ENCODE peak calls at places on chromosome 1, in four cellular contexts. One of them, this sample, is unnamed. For H3K9me3, the result is how much of the 10 kb centered on the place peaks cover.

GRCh38 chr1:247298701-247299100 is 33.0 kb downstream of the ZNF496 start:
- DNase-seq in left ventricle myocardium inferior: no peak
- DNase-seq in cardiac muscle cell: no peak
- DNase-seq in effector memory CD4-positive, alpha-beta T cell: no peak
- DNase-seq in this sample: no peak

GRCh38 chr1:36396359-36396758 is 1.3 kb downstream of the LSM10 start:
- DNase-seq in left ventricle myocardium inferior: no peak
- DNase-seq in cardiac muscle cell: no peak
- DNase-seq in effector memory CD4-positive, alpha-beta T cell: no peak
- DNase-seq in this sample: no peak

GRCh38 chr1:234941711-234942320 is 186.8 kb downstream of the TOMM20 start:
- DNase-seq in left ventricle myocardium inferior: no peak
- DNase-seq in cardiac muscle cell: no peak
- DNase-seq in effector memory CD4-positive, alpha-beta T cell: no peak
- DNase-seq in this sample: no peak

GRCh38 chr1:219439376-219439775 is 173.5 kb downstream of the ZC3H11B start:
- DNase-seq in left ventricle myocardium inferior: no peak
- DNase-seq in cardiac muscle cell: no peak
- DNase-seq in effector memory CD4-positive, alpha-beta T cell: no peak
- DNase-seq in this sample: no peak

GRCh38 chr1:209622841-209623829 is 29.1 kb downstream of the LAMB3 start:
- DNase-seq in left ventricle myocardium inferior: no peak
- DNase-seq in cardiac muscle cell: no peak
- DNase-seq in effector memory CD4-positive, alpha-beta T cell: no peak
- DNase-seq in this sample: no peak

GRCh38 chr1:6683434-6683833 is 18.2 kb downstream of the DNAJC11 start:
- DNase-seq in left ventricle myocardium inferior: no peak
- DNase-seq in cardiac muscle cell: no peak
- DNase-seq in effector memory CD4-positive, alpha-beta T cell: no peak
- DNase-seq in this sample: no peak

GRCh38 chr1:30611741-30612309 is 111.6 kb downstream of the MATN1 start:
- DNase-seq in left ventricle myocardium inferior: no peak
- DNase-seq in cardiac muscle cell: peak
- DNase-seq in effector memory CD4-positive, alpha-beta T cell: no peak
- DNase-seq in this sample: no peak

GRCh38 chr1:92168657-92169056 is 49.1 kb upstream of the C1orf146 start:
- DNase-seq in left ventricle myocardium inferior: no peak
- DNase-seq in cardiac muscle cell: no peak
- DNase-seq in effector memory CD4-positive, alpha-beta T cell: no peak
- DNase-seq in this sample: no peak

GRCh38 chr1:95006681-95007080 is 66.1 kb downstream of the ALG14 start:
- DNase-seq in left ventricle myocardium inferior: no peak
- DNase-seq in cardiac muscle cell: no peak
- DNase-seq in effector memory CD4-positive, alpha-beta T cell: no peak
- DNase-seq in this sample: no peak

GRCh38 chr1:109818351-109819325 is 54.9 kb upstream of the EPS8L3 start:
- DNase-seq in left ventricle myocardium inferior: no peak
- DNase-seq in cardiac muscle cell: no peak
- DNase-seq in effector memory CD4-positive, alpha-beta T cell: no peak
- DNase-seq in this sample: no peak

GRCh38 chr1:222095606-222096475 is 354.0 kb upstream of the DUSP10 start:
- DNase-seq in left ventricle myocardium inferior: peak
- DNase-seq in cardiac muscle cell: no peak
- DNase-seq in effector memory CD4-positive, alpha-beta T cell: peak
- DNase-seq in this sample: peak

DNA sequence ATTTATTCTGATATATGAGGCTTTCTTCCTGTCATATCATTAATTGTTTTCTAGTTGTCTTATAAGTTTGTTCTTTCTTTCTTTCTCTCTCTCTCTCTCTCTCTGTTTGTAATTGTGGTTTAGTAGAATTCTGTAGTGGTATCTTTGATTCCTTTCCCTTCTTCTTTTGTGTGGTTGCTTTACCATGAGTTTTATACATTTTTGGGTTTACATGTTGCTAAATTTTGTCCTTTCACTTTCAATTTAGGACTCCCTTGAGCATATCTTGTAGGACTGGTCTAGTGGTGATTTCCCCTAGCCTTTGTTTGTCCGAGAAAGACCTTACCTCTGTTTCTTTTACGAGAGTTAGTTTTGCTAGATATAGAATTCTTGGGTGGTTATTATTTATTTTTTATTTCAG is 162.3 kb upstream of the CHRM3 start:
- DNase-seq in left ventricle myocardium inferior: no peak
- DNase-seq in cardiac muscle cell: no peak
- DNase-seq in effector memory CD4-positive, alpha-beta T cell: no peak
- DNase-seq in this sample: no peak
- H3K9me3 ChIP-seq in left ventricle myocardium inferior: half or more
- H3K9me3 ChIP-seq in cardiac muscle cell: under half
- H3K9me3 ChIP-seq in effector memory CD4-positive, alpha-beta T cell: under half
- H3K9me3 ChIP-seq in this sample: under half

GRCh38 chr1:2650967-2651645 is 18.3 kb upstream of the MMEL1 start:
- DNase-seq in left ventricle myocardium inferior: peak
- DNase-seq in cardiac muscle cell: no peak
- DNase-seq in effector memory CD4-positive, alpha-beta T cell: no peak
- DNase-seq in this sample: no peak
- H3K9me3 ChIP-seq in left ventricle myocardium inferior: under half
- H3K9me3 ChIP-seq in cardiac muscle cell: under half
- H3K9me3 ChIP-seq in effector memory CD4-positive, alpha-beta T cell: under half
- H3K9me3 ChIP-seq in this sample: under half

GRCh38 chr1:25504706-25505560 is 38.5 kb upstream of the LDLRAP1 start:
- DNase-seq in left ventricle myocardium inferior: no peak
- DNase-seq in cardiac muscle cell: no peak
- DNase-seq in effector memory CD4-positive, alpha-beta T cell: no peak
- DNase-seq in this sample: no peak

GRCh38 chr1:25503551-25504426 is 39.6 kb upstream of the LDLRAP1 start:
- DNase-seq in left ventricle myocardium inferior: peak
- DNase-seq in cardiac muscle cell: peak
- DNase-seq in effector memory CD4-positive, alpha-beta T cell: peak
- DNase-seq in this sample: peak

GRCh38 chr1:25502957-25503356 is 40.4 kb upstream of the LDLRAP1 start:
- DNase-seq in left ventricle myocardium inferior: no peak
- DNase-seq in cardiac muscle cell: no peak
- DNase-seq in effector memory CD4-positive, alpha-beta T cell: no peak
- DNase-seq in this sample: no peak

GRCh38 chr1:25501235-25502058 is 42.0 kb upstream of the LDLRAP1 start:
- DNase-seq in left ventricle myocardium inferior: no peak
- DNase-seq in cardiac muscle cell: no peak
- DNase-seq in effector memory CD4-positive, alpha-beta T cell: no peak
- DNase-seq in this sample: peak

DNA sequence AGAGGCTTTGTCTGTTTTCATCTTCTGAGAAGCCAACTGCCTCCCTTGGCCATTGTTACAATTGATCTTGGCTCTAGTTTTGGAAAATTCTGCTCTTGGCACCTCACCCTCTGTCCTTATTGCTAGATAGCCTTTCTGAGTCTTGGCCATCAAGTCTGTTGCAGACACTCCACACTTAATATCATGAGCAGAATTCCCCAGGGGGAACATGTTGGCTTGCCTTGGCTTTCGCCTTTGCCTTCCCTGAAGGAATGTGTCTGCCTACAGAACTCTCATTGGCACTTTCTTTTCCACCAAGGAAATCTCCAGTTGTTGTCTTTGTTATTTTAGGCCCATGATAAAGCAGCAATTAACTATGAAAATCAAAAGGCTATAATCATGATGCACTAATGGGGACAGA is 42.7 kb upstream of the LDLRAP1 start:
- DNase-seq in left ventricle myocardium inferior: no peak
- DNase-seq in cardiac muscle cell: no peak
- DNase-seq in effector memory CD4-positive, alpha-beta T cell: no peak
- DNase-seq in this sample: no peak
- H3K9me3 ChIP-seq in left ventricle myocardium inferior: under half
- H3K9me3 ChIP-seq in cardiac muscle cell: under half
- H3K9me3 ChIP-seq in effector memory CD4-positive, alpha-beta T cell: under half
- H3K9me3 ChIP-seq in this sample: under half

GRCh38 chr1:164155337-164155850 is 403.6 kb upstream of the PBX1 start:
- DNase-seq in left ventricle myocardium inferior: no peak
- DNase-seq in cardiac muscle cell: no peak
- DNase-seq in effector memory CD4-positive, alpha-beta T cell: no peak
- DNase-seq in this sample: no peak
- H3K9me3 ChIP-seq in left ventricle myocardium inferior: under half
- H3K9me3 ChIP-seq in cardiac muscle cell: under half
- H3K9me3 ChIP-seq in effector memory CD4-positive, alpha-beta T cell: under half
- H3K9me3 ChIP-seq in this sample: under half

DNA sequence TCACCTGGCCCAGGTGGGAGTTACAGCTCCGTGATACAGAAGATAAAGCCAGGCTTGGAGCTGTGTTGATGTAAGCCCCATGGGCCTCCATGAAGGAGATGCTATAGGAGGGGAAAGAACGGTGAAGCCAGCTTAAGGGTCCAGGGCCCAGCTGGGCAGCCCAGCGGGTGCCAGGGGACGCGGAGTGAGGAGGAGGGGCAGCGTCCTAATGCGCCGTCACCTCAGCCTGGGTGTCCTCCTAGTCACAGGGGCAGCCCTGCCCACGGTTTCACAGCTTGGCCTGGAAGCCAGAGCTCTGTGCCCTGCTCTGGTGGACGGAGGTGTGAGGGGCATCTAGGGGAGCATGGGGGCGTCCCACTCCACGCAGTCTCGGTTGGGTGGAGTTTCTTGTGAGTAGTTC is 52.7 kb upstream of the TTC34 start:
- DNase-seq in left ventricle myocardium inferior: no peak
- DNase-seq in cardiac muscle cell: no peak
- DNase-seq in effector memory CD4-positive, alpha-beta T cell: no peak
- DNase-seq in this sample: no peak
- H3K9me3 ChIP-seq in left ventricle myocardium inferior: under half
- H3K9me3 ChIP-seq in cardiac muscle cell: under half
- H3K9me3 ChIP-seq in effector memory CD4-positive, alpha-beta T cell: under half
- H3K9me3 ChIP-seq in this sample: under half

DNA sequence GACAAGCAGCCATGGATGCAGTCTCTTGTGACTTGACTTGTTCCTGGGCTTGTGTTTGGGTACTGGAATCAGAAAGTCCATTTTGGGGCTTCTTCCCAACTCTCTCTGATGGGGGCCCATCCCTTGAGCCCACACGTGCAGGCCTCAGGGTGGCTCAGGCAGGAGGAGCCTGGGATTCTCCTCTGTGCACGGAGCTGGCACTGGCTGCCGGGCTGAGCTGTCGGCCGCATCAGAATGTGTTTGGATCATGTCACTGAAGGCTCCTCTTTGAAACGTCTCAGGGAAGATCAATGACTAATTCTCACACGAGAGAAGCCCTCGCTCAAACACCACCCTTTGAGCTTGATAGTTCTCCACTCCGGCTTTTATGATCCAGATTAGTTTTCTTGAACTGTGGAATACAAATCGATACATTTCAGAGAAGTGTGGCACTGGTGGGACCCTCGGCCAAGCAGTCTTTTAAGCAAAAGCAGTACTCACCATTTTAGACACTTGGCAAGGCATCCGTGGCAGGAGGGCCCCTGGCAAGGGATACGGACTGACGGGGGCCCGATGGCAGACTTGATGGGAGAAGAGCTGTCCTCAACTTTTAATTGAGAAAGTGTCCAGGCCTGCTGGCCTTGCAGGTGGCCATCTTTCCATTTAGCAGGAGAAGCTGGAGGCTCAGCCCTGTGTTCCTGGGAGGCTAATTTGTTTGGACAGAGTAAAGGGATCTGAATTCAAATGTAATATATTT is 220.7 kb upstream of the C1orf174 start:
- DNase-seq in left ventricle myocardium inferior: no peak
- DNase-seq in cardiac muscle cell: no peak
- DNase-seq in effector memory CD4-positive, alpha-beta T cell: no peak
- DNase-seq in this sample: no peak
- H3K9me3 ChIP-seq in left ventricle myocardium inferior: under half
- H3K9me3 ChIP-seq in cardiac muscle cell: under half
- H3K9me3 ChIP-seq in effector memory CD4-positive, alpha-beta T cell: under half
- H3K9me3 ChIP-seq in this sample: under half

GRCh38 chr1:185520188-185520935 is 203.3 kb upstream of the IVNS1ABP start:
- DNase-seq in left ventricle myocardium inferior: no peak
- DNase-seq in cardiac muscle cell: no peak
- DNase-seq in effector memory CD4-positive, alpha-beta T cell: no peak
- DNase-seq in this sample: no peak
- H3K9me3 ChIP-seq in left ventricle myocardium inferior: under half
- H3K9me3 ChIP-seq in cardiac muscle cell: under half
- H3K9me3 ChIP-seq in effector memory CD4-positive, alpha-beta T cell: under half
- H3K9me3 ChIP-seq in this sample: under half

DNA sequence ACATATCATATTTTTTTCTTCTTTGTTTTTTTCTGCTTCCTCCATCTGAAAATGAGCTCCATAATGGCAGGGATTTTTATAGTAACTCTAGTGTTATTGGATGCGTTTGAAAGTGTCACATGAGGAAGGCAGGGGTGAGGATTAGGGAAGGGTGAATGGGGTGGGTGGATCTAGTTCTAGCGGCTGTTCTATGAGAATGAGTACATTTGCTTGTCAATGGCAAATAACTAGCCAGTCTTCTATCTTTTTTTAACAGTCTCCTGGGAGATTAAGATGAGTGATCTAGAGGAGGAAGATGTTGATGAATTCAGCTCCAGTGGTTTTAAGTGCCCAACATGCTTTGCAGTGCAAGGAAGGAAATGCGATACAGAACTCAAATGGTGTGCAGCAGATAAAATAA is 5.8 kb downstream of the OR14I1 start:
- DNase-seq in left ventricle myocardium inferior: no peak
- DNase-seq in cardiac muscle cell: no peak
- DNase-seq in effector memory CD4-positive, alpha-beta T cell: no peak
- DNase-seq in this sample: no peak
- H3K9me3 ChIP-seq in left ventricle myocardium inferior: under half
- H3K9me3 ChIP-seq in cardiac muscle cell: under half
- H3K9me3 ChIP-seq in effector memory CD4-positive, alpha-beta T cell: under half
- H3K9me3 ChIP-seq in this sample: under half

DNA sequence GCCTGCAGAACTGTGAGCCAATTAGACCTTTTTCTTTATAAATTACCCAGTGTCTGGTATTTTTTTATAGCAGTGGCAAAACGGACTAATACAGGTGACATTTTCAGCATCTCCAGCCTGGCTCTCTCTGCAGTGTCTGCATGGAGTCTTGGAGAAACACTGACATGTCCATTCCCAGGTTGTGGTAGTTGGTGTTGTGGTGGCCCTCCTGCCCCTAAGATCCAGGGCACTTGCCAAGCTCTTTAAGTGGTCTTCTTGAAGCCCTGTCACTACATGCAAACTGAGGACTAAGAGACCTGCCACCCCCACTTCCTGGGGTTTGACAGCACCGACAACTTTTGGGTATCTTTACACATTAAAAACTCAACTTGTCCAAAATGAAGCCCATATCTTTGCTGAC is 419.4 kb downstream of the NPHP4 start:
- DNase-seq in left ventricle myocardium inferior: no peak
- DNase-seq in cardiac muscle cell: no peak
- DNase-seq in effector memory CD4-positive, alpha-beta T cell: no peak
- DNase-seq in this sample: no peak
- H3K9me3 ChIP-seq in left ventricle myocardium inferior: under half
- H3K9me3 ChIP-seq in cardiac muscle cell: under half
- H3K9me3 ChIP-seq in effector memory CD4-positive, alpha-beta T cell: under half
- H3K9me3 ChIP-seq in this sample: under half

DNA sequence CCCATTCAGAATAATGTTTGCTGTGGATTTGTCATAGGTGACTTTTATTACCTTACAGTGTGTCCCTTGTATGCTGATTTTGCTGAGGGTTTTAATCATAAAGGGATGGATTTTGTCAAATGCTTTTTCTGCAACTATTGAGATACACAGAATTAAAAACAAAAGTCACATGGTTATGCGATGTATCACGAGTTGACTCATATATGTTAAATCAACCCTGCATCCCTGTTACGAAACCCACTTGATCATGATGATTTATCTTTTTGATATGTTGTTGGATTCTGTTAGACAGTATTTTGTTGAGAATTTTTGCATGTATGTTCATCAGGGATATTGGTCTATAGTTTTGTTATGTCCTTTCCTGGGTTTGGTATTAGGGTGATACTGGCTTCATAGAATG is 10.7 kb upstream of the OR2T34 start:
- DNase-seq in left ventricle myocardium inferior: no peak
- DNase-seq in cardiac muscle cell: no peak
- DNase-seq in effector memory CD4-positive, alpha-beta T cell: no peak
- DNase-seq in this sample: no peak
- H3K9me3 ChIP-seq in left ventricle myocardium inferior: under half
- H3K9me3 ChIP-seq in cardiac muscle cell: under half
- H3K9me3 ChIP-seq in effector memory CD4-positive, alpha-beta T cell: under half
- H3K9me3 ChIP-seq in this sample: under half